ENCODE peak calls at places on chromosomes 4 and X, in seven cellular contexts. I is CD4-positive, alpha-beta T cell; C is fibroblast of the conjunctiva; G is K562; Z is NCI-H2081; Y is naive thymus-derived CD8-positive, alpha-beta T cell; X is astrocyte of the hippocampus. Q is an unnamed sample.
A peak's percentile ranks its signal among the peaks of the same experiment; 100 is the strongest.

GRCh38 chr4:39353478-39354177 is 12.5 kb downstream of the RFC1 start:
- DNase-seq in I (no peak), C (peak; percentile 53), G (no peak), Z (no peak), Y (peak; percentile 64), X (peak; percentile 28), Q (no peak)

GRCh38 chrX:133546441-133546840 is 131.2 kb upstream of the GPC4 start:
- DNase-seq in I (no peak), C (peak; percentile 20), G (no peak), Z (no peak), Y (no peak), X (no peak), Q (no peak)

GRCh38 chrX:108737754-108738153 is 1.4 kb upstream of the IRS4 start:
- DNase-seq in I (no peak), C (no peak), G (no peak), Z (no peak), Y (no peak), X (no peak), Q (no peak)

GRCh38 chr4:164890691-164891090 is 13.7 kb downstream of the APELA start:
- DNase-seq in I (no peak), C (no peak), G (no peak), Z (no peak), Y (no peak), X (no peak), Q (no peak)

GRCh38 chr4:36168127-36168898 is 76.0 kb downstream of the ARAP2 start:
- DNase-seq in I (no peak), C (no peak), G (no peak), Z (no peak), Y (no peak), X (no peak), Q (no peak)

GRCh38 chr4:38489924-38490639 is 173.9 kb upstream of the KLF3 start:
- DNase-seq in I (no peak), C (no peak), G (peak; percentile 31), Z (no peak), Y (peak; percentile 55), X (peak; percentile 37), Q (no peak)

GRCh38 chr4:24720979-24721378 is 74.4 kb upstream of the SOD3 start:
- DNase-seq in I (no peak), C (no peak), G (no peak), Z (no peak), Y (no peak), X (no peak), Q (no peak)

GRCh38 chr4:118942465-118942864 is 53.8 kb downstream of the SYNPO2 start:
- DNase-seq in I (no peak), C (no peak), G (no peak), Z (no peak), Y (no peak), X (peak; percentile 19), Q (no peak)

GRCh38 chrX:10017866-10018265 is 50.7 kb downstream of the CLDN34 start:
- DNase-seq in I (no peak), C (no peak), G (no peak), Z (no peak), Y (no peak), X (peak; percentile 81), Q (no peak)

GRCh38 chr4:25567253-25567652 is 88.4 kb upstream of the SLC34A2 start:
- DNase-seq in I (no peak), C (no peak), G (no peak), Z (no peak), Y (no peak), X (no peak), Q (no peak)

GRCh38 chr4:74190919-74191397 is 33.0 kb downstream of the MTHFD2L start:
- DNase-seq in I (no peak), C (no peak), G (no peak), Z (no peak), Y (no peak), X (no peak), Q (no peak)

GRCh38 chrX:10589098-10589497 is 31.3 kb downstream of the MID1 start:
- DNase-seq in I (no peak), C (no peak), G (no peak), Z (no peak), Y (no peak), X (no peak), Q (no peak)

GRCh38 chrX:9204560-9204959 is 170.6 kb upstream of the FAM9B start:
- DNase-seq in I (no peak), C (no peak), G (no peak), Z (no peak), Y (no peak), X (no peak), Q (no peak)

GRCh38 chr4:39689970-39690369 is 8.0 kb upstream of the UBE2K start:
- DNase-seq in I (no peak), C (no peak), G (no peak), Z (no peak), Y (no peak), X (no peak), Q (no peak)

GRCh38 chr4:5110901-5111300 is 59.6 kb downstream of the STK32B start:
- DNase-seq in I (no peak), C (no peak), G (no peak), Z (no peak), Y (no peak), X (no peak), Q (no peak)

GRCh38 chr4:176469546-176469945 is 149.8 kb downstream of the SPCS3 start:
- DNase-seq in I (no peak), C (no peak), G (no peak), Z (no peak), Y (no peak), X (no peak), Q (no peak)

GRCh38 chrX:2176733-2177132 is 324.0 kb downstream of the DHRSX start:
- DNase-seq in I (no peak), C (no peak), G (no peak), Z (no peak), Y (no peak), X (peak; percentile 12), Q (no peak)

GRCh38 chr4:41012308-41012707 is 202.0 kb downstream of the APBB2 start:
- DNase-seq in I (no peak), C (no peak), G (no peak), Z (no peak), Y (no peak), X (no peak), Q (no peak)

GRCh38 chrX:107978707-107979307 is 3.4 kb downstream of the TEX13B start:
- DNase-seq in I (no peak), C (peak; percentile 8), G (peak; percentile 29), Z (no peak), Y (no peak), X (peak; percentile 32), Q (peak; percentile 22)

GRCh38 chr4:40453912-40454311 is 118.8 kb downstream of the CHRNA9 start:
- DNase-seq in I (no peak), C (no peak), G (no peak), Z (no peak), Y (no peak), X (no peak), Q (no peak)

GRCh38 chr4:182273191-182273935 is 30.2 kb downstream of the TENM3 start:
- DNase-seq in I (no peak), C (no peak), G (no peak), Z (no peak), Y (no peak), X (no peak), Q (no peak)

GRCh38 chrX:75303795-75304194 is 29.9 kb downstream of the UPRT start:
- DNase-seq in I (no peak), C (no peak), G (no peak), Z (no peak), Y (no peak), X (peak; percentile 87), Q (no peak)

GRCh38 chr4:123819362-123820035 is 422.9 kb downstream of the SPRY1 start:
- DNase-seq in I (no peak), C (no peak), G (no peak), Z (no peak), Y (no peak), X (no peak), Q (no peak)

GRCh38 chrX:23887448-23887847 is 20.3 kb downstream of the APOO start:
- DNase-seq in I (no peak), C (no peak), G (no peak), Z (no peak), Y (no peak), X (no peak), Q (no peak)

Q was measured in CD4-positive, CD25-positive, alpha-beta regulatory T cell.